ENCODE peak calls at places on chromosome 12, in four cellular contexts. I is K562, L is HepG2, R is GM12878. A is an unnamed sample.

GRCh38 chr12:99870085-99870484 is 114.7 kb downstream of the ANKS1B start:
- DNase-seq in I (no peak), L (no peak), R (no peak), A (no peak)

GRCh38 chr12:104605685-104606084 is 148.9 kb downstream of the CHST11 start:
- DNase-seq in I (no peak), L (no peak), R (no peak), A (no peak)

GRCh38 chr12:116194935-116195431 is 82.5 kb downstream of the MED13L start:
- DNase-seq in I (no peak), L (no peak), R (peak), A (no peak)

GRCh38 chr12:39070775-39071174 is 165.4 kb upstream of the CPNE8 start:
- DNase-seq in I (no peak), L (no peak), R (no peak), A (no peak)

GRCh38 chr12:131458931-131459575 is 251.8 kb upstream of the SFSWAP start:
- DNase-seq in I (no peak), L (no peak), R (no peak), A (no peak)

GRCh38 chr12:54251667-54252284 is 28.1 kb downstream of the CBX5 start:
- DNase-seq in I (peak), L (peak), R (no peak), A (peak)

GRCh38 chr12:105921872-105922669 is 216.7 kb downstream of the NUAK1 start:
- DNase-seq in I (no peak), L (no peak), R (no peak), A (no peak)

GRCh38 chr12:99605-100004 is 33.0 kb downstream of the IQSEC3 start:
- DNase-seq in I (no peak), L (no peak), R (no peak), A (no peak)

GRCh38 chr12:100741084-100741711 is 53.4 kb upstream of the ANO4 start:
- DNase-seq in I (peak), L (peak), R (no peak), A (peak)

GRCh38 chr12:20194171-20194570 is 174.2 kb upstream of the PDE3A start:
- DNase-seq in I (no peak), L (no peak), R (no peak), A (peak)

GRCh38 chr12:7101694-7102131 is 7.3 kb downstream of the C1RL start:
- DNase-seq in I (no peak), L (no peak), R (no peak), A (no peak)

DNA sequence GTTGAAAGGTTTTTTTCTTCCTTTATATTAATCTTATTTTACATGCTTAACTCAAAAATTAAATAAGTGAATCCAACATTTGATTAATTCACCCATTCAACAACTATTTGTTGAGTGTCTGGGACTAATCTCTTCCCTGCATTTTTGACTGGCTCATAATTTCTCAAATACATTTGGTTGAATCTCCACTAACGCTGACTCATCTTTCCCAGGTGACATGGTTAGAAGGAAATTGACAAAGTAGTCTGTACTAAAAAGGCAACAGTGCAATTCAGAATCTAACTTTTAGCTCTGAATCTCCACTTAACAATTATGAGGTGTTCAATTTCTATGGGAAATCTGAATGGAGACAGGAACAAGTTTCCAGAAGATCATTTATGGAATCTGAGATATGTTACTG is 88.9 kb downstream of the LIN7A start:
- DNase-seq in I (no peak), L (no peak), R (no peak), A (no peak)
- TF ChIP-seq FOXM1 in I (no peak), L (no peak), R (no peak), A (no peak)

GRCh38 chr12:92987846-92988621 is 58.9 kb upstream of the EEA1 start:
- DNase-seq in I (no peak), L (peak), R (peak), A (no peak)
- TF ChIP-seq TARDBP in I (no peak), L (no peak), R (peak), A (no peak)

DNA sequence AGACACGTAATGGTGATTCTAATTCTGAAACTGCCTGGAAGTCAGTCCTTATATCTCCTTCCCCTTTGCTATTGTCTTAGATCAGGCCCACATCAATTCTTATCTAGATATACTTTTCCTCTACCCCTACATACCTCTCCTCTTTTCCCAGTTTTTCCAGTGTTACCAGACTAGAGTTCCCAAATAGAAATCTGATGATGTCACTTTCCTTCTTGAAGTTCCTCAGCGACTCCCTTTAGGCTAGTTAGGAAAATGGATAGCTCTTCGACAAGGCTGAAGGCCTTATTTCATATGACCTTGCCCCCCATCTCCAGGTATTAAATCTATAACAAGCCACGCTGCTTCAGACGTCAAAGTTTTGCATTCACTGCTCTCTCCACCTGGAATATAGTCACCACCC is 201.1 kb upstream of the ATP2B1 start:
- DNase-seq in I (no peak), L (no peak), R (no peak), A (no peak)
- TF ChIP-seq FOXK2 in I (no peak), L (no peak), R (no peak), A (no peak)

GRCh38 chr12:120650249-120650690 is 9.8 kb downstream of the CABP1 start:
- DNase-seq in I (no peak), L (no peak), R (no peak), A (no peak)

GRCh38 chr12:120653611-120654010 is 13.2 kb downstream of the CABP1 start:
- DNase-seq in I (no peak), L (no peak), R (no peak), A (no peak)

GRCh38 chr12:120652671-120653435 is 12.4 kb downstream of the CABP1 start:
- DNase-seq in I (no peak), L (no peak), R (no peak), A (no peak)

GRCh38 chr12:120649442-120650248 is 9.2 kb downstream of the CABP1 start:
- DNase-seq in I (no peak), L (no peak), R (no peak), A (no peak)

GRCh38 chr12:120651821-120652220 is 11.4 kb downstream of the CABP1 start:
- DNase-seq in I (no peak), L (no peak), R (no peak), A (no peak)
- TF ChIP-seq FOXM1 in I (no peak), L (no peak), R (no peak), A (no peak)

GRCh38 chr12:69238589-69239285 is 632 bp upstream of the CPSF6 start:
- DNase-seq in I (no peak), L (no peak), R (no peak), A (no peak)

GRCh38 chr12:69239286-69239921 is at the start of gene CPSF6:
- DNase-seq in I (peak), L (peak), R (peak), A (peak)

GRCh38 chr12:69241444-69242092 is 2.2 kb downstream of the CPSF6 start:
- DNase-seq in I (no peak), L (no peak), R (no peak), A (no peak)

GRCh38 chr12:69240625-69240984 is 1.2 kb downstream of the CPSF6 start:
- DNase-seq in I (no peak), L (no peak), R (no peak), A (no peak)

DNA sequence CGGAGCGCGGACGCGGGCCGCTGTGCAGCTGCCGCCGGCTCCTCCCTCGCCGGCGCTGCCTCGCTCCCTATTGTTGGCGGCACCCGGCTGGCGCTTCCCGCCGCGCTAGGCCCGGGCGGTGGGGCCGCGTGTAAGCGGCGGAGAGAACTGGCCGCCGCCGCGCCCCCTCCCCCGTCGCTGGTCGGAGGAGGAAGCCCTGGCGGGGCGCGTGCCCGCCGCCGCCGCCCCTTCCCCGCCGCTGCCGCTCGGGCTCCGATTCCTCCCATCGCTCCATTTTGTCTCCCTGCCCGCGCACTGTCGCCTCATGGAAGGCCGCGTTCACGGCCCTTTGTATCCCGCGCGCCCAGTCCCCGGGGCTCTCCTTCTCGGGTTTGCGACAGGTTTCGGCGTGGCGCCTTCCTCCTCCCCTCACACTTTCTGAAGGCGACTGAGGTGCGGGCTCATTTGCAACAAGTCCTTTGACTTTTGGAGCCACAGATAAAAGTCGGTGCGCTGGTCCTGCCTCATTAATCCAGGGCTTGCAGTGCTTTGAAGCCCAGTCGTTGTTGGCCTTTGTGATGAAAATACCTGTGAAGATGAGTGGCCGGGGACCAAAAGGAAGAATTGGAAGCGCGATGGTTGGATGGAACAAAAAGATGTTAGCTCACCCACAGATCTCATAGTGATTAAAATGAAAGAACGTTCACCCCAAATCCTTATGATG is 704 bp downstream of the CPSF6 start:
- DNase-seq in I (no peak), L (no peak), R (no peak), A (peak)
- TF ChIP-seq TARDBP in I (no peak), L (no peak), R (no peak), A (no peak)